ENCODE peak calls at places on chromosomes 11 and 22, in five cellular contexts. S is brain microvascular endothelial cell, F is astrocyte of the spinal cord, L is tibial nerve, E is choroid plexus epithelial cell. C is an unnamed sample.

GRCh38 chr11:101862410-101863233 is 52.2 kb upstream of the CEP126 start:
- DNase-seq in S (peak), F (peak), L (no peak), E (peak), C (no peak)

GRCh38 chr11:44443836-44444769 is 121.4 kb upstream of the CD82 start:
- DNase-seq in S (no peak), F (no peak), L (no peak), E (no peak), C (no peak)

GRCh38 chr11:15839061-15839460 is 517.3 kb downstream of the SOX6 start:
- DNase-seq in S (no peak), F (no peak), L (no peak), E (no peak), C (no peak)

GRCh38 chr11:31045335-31045734 is 324.2 kb downstream of the DCDC1 start:
- DNase-seq in S (no peak), F (peak), L (no peak), E (peak), C (no peak)

GRCh38 chr11:107683807-107684206 is 28.0 kb downstream of the SLN start:
- DNase-seq in S (no peak), F (no peak), L (no peak), E (no peak), C (no peak)

GRCh38 chr11:74820763-74821162 is 72.1 kb downstream of the RNF169 start:
- DNase-seq in S (peak), F (peak), L (no peak), E (peak), C (peak)

GRCh38 chr11:69969890-69970784 is 108.0 kb upstream of the ANO1 start:
- DNase-seq in S (no peak), F (no peak), L (no peak), E (peak), C (no peak)

GRCh38 chr11:2569321-2569721 is 124.5 kb downstream of the KCNQ1 start:
- DNase-seq in S (no peak), F (no peak), L (no peak), E (no peak), C (no peak)

GRCh38 chr11:2196970-2197770 is 25.6 kb upstream of the TH start:
- DNase-seq in S (peak), F (peak), L (peak), E (peak), C (no peak)

GRCh38 chr11:8596504-8597046 is 2.5 kb upstream of the STK33 start:
- DNase-seq in S (no peak), F (no peak), L (no peak), E (no peak), C (no peak)

GRCh38 chr11:24585192-24585591 is 88.3 kb downstream of the LUZP2 start:
- DNase-seq in S (no peak), F (peak), L (no peak), E (peak), C (no peak)

GRCh38 chr11:100719362-100719761 is 32.3 kb downstream of the ARHGAP42 start:
- DNase-seq in S (no peak), F (peak), L (no peak), E (peak), C (no peak)

GRCh38 chr11:8375460-8375859 is 111.8 kb upstream of the LMO1 start:
- DNase-seq in S (no peak), F (no peak), L (no peak), E (no peak), C (no peak)

GRCh38 chr22:27270818-27271510 is 530.6 kb downstream of the MN1 start:
- DNase-seq in S (no peak), F (no peak), L (no peak), E (peak), C (no peak)

GRCh38 chr11:88338223-88338661 is 706 bp upstream of the CTSC start:
- DNase-seq in S (peak), F (peak), L (peak), E (peak), C (peak)

GRCh38 chr11:116906479-116906878 is 69.1 kb upstream of the APOA1 start:
- DNase-seq in S (no peak), F (no peak), L (no peak), E (no peak), C (no peak)

GRCh38 chr11:35600439-35600838 is 17.8 kb upstream of the FJX1 start:
- DNase-seq in S (no peak), F (no peak), L (no peak), E (no peak), C (no peak)

GRCh38 chr22:33747576-33748180 is 172.6 kb downstream of the LARGE1 start:
- DNase-seq in S (no peak), F (no peak), L (no peak), E (no peak), C (no peak)

GRCh38 chr11:72924568-72925190 is 110.5 kb downstream of the ATG16L2 start:
- DNase-seq in S (peak), F (peak), L (no peak), E (peak), C (peak)

GRCh38 chr11:67379061-67380058 is 6.0 kb upstream of the CLCF1 start:
- DNase-seq in S (no peak), F (no peak), L (no peak), E (peak), C (no peak)

GRCh38 chr11:33376331-33377099 is 119.3 kb downstream of the HIPK3 start:
- DNase-seq in S (no peak), F (no peak), L (no peak), E (no peak), C (no peak)

GRCh38 chr22:42984814-42985540 is 30.0 kb downstream of the PACSIN2 start:
- DNase-seq in S (no peak), F (no peak), L (no peak), E (no peak), C (no peak)

GRCh38 chr11:129960216-129961214 is 42.1 kb downstream of the PRDM10 start:
- DNase-seq in S (peak), F (peak), L (no peak), E (peak), C (peak)

GRCh38 chr11:120384476-120384875 is 48.3 kb downstream of the ARHGEF12 start:
- DNase-seq in S (no peak), F (no peak), L (no peak), E (no peak), C (no peak)

GRCh38 chr11:61513143-61513740 is 4.7 kb downstream of the LRRC10B start:
- DNase-seq in S (no peak), F (no peak), L (no peak), E (no peak), C (no peak)

GRCh38 chr11:44032304-44033085 is 15.3 kb upstream of the ACCSL start:
- DNase-seq in S (peak), F (peak), L (no peak), E (peak), C (peak)

GRCh38 chr11:1827095-1827797 is 7.5 kb upstream of the SYT8 start:
- DNase-seq in S (peak), F (peak), L (peak), E (peak), C (peak)

GRCh38 chr11:71451596-71452353 is 1.2 kb upstream of the NADSYN1 start:
- DNase-seq in S (no peak), F (no peak), L (no peak), E (peak), C (no peak)

GRCh38 chr11:126415128-126415527 is 59.6 kb downstream of the ST3GAL4 start:
- DNase-seq in S (no peak), F (no peak), L (peak), E (no peak), C (no peak)

GRCh38 chr22:27984723-27985122 is 65.7 kb upstream of the PITPNB start:
- DNase-seq in S (no peak), F (no peak), L (no peak), E (no peak), C (no peak)

GRCh38 chr22:50622723-50623327 is 5.1 kb downstream of the ARSA start:
- DNase-seq in S (no peak), F (no peak), L (no peak), E (no peak), C (no peak)

GRCh38 chr11:10453261-10453660 is 1.8 kb upstream of the AMPD3 start:
- DNase-seq in S (no peak), F (no peak), L (no peak), E (no peak), C (no peak)

GRCh38 chr22:23220485-23221350 is 40.4 kb downstream of the BCR start:
- DNase-seq in S (no peak), F (no peak), L (no peak), E (peak), C (no peak)
- H3K4me3 ChIP-seq in S (no peak), F (no peak), L (no peak), E (no peak), C (no peak)

GRCh38 chr11:57567512-57568329 is at the start of gene UBE2L6:
- DNase-seq in S (no peak), F (peak), L (peak), E (peak), C (no peak)
- TF ChIP-seq CTCF in S (no peak), F (peak), L (no peak), E (no peak), C (peak)

GRCh38 chr11:46122955-46123354 is 1.7 kb upstream of the PHF21A start:
- DNase-seq in S (peak), F (peak), L (no peak), E (peak), C (no peak)
- H3K4me3 ChIP-seq in S (peak), F (peak), L (no peak), E (no peak), C (peak)

DNA sequence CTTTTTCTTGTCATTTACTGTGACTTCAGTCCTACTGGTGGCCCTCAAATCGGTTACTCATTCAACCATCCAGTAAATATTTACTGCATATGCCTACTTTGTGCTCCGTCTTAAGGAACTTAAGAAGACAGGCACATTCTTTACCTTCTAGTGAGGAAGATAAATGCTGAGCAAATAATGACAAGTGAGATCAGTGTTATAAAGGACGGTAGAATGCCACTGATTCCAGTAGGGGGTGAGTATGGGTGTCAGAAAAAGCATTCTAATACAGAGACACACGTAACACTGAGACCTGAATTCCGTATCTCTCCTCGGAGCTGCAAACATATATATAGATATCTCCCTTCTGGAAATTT is 1.6 kb downstream of the ANKRD42 start:
- DNase-seq in S (no peak), F (no peak), L (no peak), E (peak), C (no peak)
- TF ChIP-seq CTCF in S (no peak), F (peak), L (no peak), E (no peak), C (no peak)

GRCh38 chr11:122172352-122173073 is 56.5 kb upstream of the BLID start:
- DNase-seq in S (no peak), F (no peak), L (no peak), E (peak), C (no peak)

GRCh38 chr11:122173074-122173450 is 57.0 kb upstream of the BLID start:
- DNase-seq in S (no peak), F (no peak), L (no peak), E (no peak), C (no peak)

GRCh38 chr11:122173587-122173986 is 57.6 kb upstream of the BLID start:
- DNase-seq in S (no peak), F (no peak), L (no peak), E (peak), C (no peak)

GRCh38 chr11:122168218-122168617 is 52.2 kb upstream of the BLID start:
- DNase-seq in S (no peak), F (no peak), L (no peak), E (no peak), C (no peak)

DNA sequence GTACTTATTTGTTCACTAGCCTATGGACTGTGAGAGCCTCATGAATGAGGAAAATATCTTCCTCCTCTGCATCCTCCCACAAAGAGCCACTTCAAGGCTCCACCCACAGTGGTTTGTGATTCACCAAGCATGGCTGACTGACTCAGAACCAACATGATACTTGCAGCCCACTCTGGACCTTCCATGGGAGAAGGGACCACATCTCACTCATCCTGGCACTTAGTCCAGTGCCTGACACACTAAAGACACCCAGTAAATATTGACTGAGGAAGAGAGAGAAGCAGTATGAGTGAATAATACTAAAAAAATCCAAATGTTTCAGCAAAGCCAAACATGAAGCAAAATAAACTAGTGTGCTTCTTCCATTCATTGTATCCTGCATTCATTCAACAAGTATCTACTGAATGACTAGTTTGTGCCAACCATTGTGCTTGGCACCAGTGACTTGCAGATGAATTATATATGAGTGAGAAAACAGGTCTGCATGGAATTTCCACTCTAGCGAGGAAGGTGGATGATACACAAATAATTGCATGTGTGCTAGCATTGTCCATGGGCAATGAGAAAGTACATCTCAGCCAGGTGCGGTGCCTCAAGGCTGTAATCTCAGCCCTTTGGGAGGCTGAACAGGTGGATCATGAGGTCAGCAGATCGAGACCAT is 54.9 kb upstream of the BLID start:
- DNase-seq in S (peak), F (peak), L (no peak), E (peak), C (no peak)
- H3K4me3 ChIP-seq in S (no peak), F (no peak), L (no peak), E (no peak), C (no peak)

GRCh38 chr11:122271747-122272146 is 155.7 kb upstream of the BLID start:
- DNase-seq in S (no peak), F (no peak), L (no peak), E (no peak), C (no peak)
- TF ChIP-seq CTCF in S (no peak), F (no peak), L (no peak), E (no peak), C (no peak)

GRCh38 chr22:38089474-38089851 is 5.5 kb upstream of the SLC16A8 start:
- DNase-seq in S (no peak), F (no peak), L (no peak), E (no peak), C (no peak)
- H3K4me3 ChIP-seq in S (no peak), F (no peak), L (peak), E (no peak), C (no peak)

DNA sequence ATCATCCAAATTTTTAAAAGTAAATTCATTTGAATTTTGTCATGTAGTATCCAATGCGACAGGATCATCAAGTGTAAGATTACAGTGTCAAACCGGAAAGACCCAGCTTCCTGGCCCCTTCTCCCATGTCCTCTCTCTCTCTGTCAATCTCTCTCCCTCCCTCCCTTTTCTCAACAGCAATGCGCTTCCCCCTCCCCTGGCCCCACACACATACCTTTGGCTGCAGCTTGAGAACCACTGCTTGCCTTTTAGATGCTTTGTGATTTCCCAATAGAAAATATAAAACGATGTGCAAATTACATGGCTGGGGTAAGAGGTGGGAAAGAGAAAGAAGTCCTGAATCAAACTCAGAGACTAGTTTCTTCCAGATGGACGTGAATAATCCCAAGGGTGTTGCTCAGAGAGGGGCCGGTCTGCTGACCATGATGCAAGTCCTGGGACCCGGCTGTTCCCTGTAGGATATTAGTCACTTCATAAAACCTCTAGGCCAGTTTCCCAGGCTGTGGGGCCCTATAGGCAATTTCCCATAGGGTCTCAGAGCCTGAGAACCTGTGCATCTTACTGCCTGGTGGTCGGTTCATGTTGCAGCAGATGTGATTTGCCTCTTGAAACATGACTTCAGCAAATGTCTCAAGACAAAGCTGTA is 34.3 kb upstream of the ETS1 start:
- DNase-seq in S (peak), F (peak), L (no peak), E (peak), C (peak)
- TF ChIP-seq CTCF in S (peak), F (no peak), L (no peak), E (peak), C (no peak)

GRCh38 chr11:66115638-66116410 is 45.8 kb downstream of the PACS1 start:
- DNase-seq in S (no peak), F (peak), L (no peak), E (no peak), C (no peak)
- H3K4me3 ChIP-seq in S (no peak), F (no peak), L (no peak), E (peak), C (no peak)

GRCh38 chr11:113494021-113494420 is 18.8 kb upstream of the DRD2 start:
- DNase-seq in S (no peak), F (no peak), L (no peak), E (peak), C (no peak)
- TF ChIP-seq CTCF in S (peak), F (no peak), L (no peak), E (peak), C (no peak)

C was measured in retinal pigment epithelial cell.